ENCODE peak calls at places on chromosome 20, in eight cellular contexts. L, X, U, Q, M, Y, W and G are unnamed samples.

GRCh38 chr20:41136695-41137411 is 490 bp upstream of the PLCG1 start:
- DNase-seq in U (no peak), Q (peak), W (peak), L (peak), X (peak), Y (peak), M (peak), G (peak)

GRCh38 chr20:49591217-49591865 is 23.4 kb upstream of the PTGIS start:
- DNase-seq in U (peak), Q (no peak), M (no peak), Y (no peak), X (no peak), W (peak), L (no peak), G (peak)

GRCh38 chr20:62952373-62953166 is at the start of gene SLC17A9:
- DNase-seq in M (peak), U (no peak), X (peak), Y (no peak), L (peak), Q (peak), W (peak), G (no peak)

GRCh38 chr20:37363221-37364012 is 17.5 kb downstream of the SRC start:
- DNase-seq in L (no peak), Q (no peak), X (no peak), M (no peak), W (no peak), U (no peak), Y (no peak), G (no peak)

GRCh38 chr20:62303327-62304226 is 780 bp downstream of the ADRM1 start:
- DNase-seq in W (peak), U (no peak), X (no peak), M (no peak), L (no peak), Q (no peak), Y (no peak), G (peak)

GRCh38 chr20:58891686-58892125 is 39.2 kb downstream of the GNAS start:
- DNase-seq in U (no peak), X (peak), W (no peak), Y (peak), M (no peak), Q (peak), L (no peak), G (peak)

GRCh38 chr20:49631074-49631716 is 63.3 kb upstream of the PTGIS start:
- DNase-seq in Y (no peak), U (no peak), Q (no peak), L (no peak), X (peak), M (no peak), W (peak), G (peak)

GRCh38 chr20:8043687-8044278 is 24.2 kb upstream of the TMX4 start:
- DNase-seq in L (no peak), Y (peak), W (peak), U (no peak), Q (no peak), M (no peak), X (no peak), G (peak)

GRCh38 chr20:58634121-58634817 is 16.8 kb upstream of the STX16 start:
- DNase-seq in L (peak), U (no peak), W (peak), M (no peak), X (no peak), Y (peak), Q (no peak), G (no peak)

GRCh38 chr20:58515240-58516212 is at the start of gene APCDD1L:
- DNase-seq in L (no peak), M (no peak), Y (no peak), U (no peak), W (peak), X (peak), Q (no peak), G (peak)

GRCh38 chr20:36030143-36030542 is 61.8 kb downstream of the CNBD2 start:
- DNase-seq in L (no peak), U (no peak), Y (no peak), M (peak), X (no peak), Q (peak), W (no peak), G (peak)

GRCh38 chr20:34090645-34091044 is 21.4 kb downstream of the EIF2S2 start:
- DNase-seq in W (no peak), Q (no peak), Y (no peak), L (no peak), X (no peak), U (no peak), M (no peak), G (no peak)

GRCh38 chr20:34570859-34571306 is 12.4 kb downstream of the MAP1LC3A start:
- DNase-seq in Q (no peak), Y (peak), X (peak), L (no peak), W (peak), U (no peak), M (no peak), G (peak)

GRCh38 chr20:49987015-49987867 is 4.5 kb downstream of the SNAI1 start:
- DNase-seq in Q (no peak), M (no peak), U (no peak), Y (no peak), L (no peak), W (peak), X (no peak), G (no peak)

GRCh38 chr20:34968020-34968775 is 12.5 kb downstream of the MYH7B start:
- DNase-seq in X (no peak), W (no peak), L (no peak), Q (no peak), U (no peak), Y (no peak), M (no peak), G (no peak)

GRCh38 chr20:63103402-63104311 is 96.9 kb upstream of the BHLHE23 start:
- DNase-seq in W (peak), Q (no peak), M (no peak), U (no peak), X (no peak), L (no peak), Y (peak), G (peak)

GRCh38 chr20:46179811-46180326 is 61.8 kb downstream of the CD40 start:
- DNase-seq in W (no peak), X (no peak), U (no peak), Y (no peak), L (no peak), M (no peak), Q (no peak), G (no peak)

GRCh38 chr20:62121776-62122658 is at the start of gene LSM14B:
- DNase-seq in Y (peak), L (peak), W (peak), M (peak), X (peak), U (peak), Q (peak), G (peak)

GRCh38 chr20:22794200-22794599 is 209.8 kb upstream of the FOXA2 start:
- DNase-seq in U (no peak), Q (no peak), L (no peak), W (peak), X (no peak), Y (no peak), M (no peak), G (peak)

GRCh38 chr20:63261808-63262528 is 7.7 kb upstream of the NKAIN4 start:
- DNase-seq in Q (no peak), U (no peak), L (no peak), M (no peak), Y (no peak), X (no peak), W (no peak), G (no peak)

GRCh38 chr20:16619953-16620352 is 46.7 kb upstream of the KIF16B start:
- DNase-seq in X (no peak), L (no peak), Y (no peak), U (no peak), M (no peak), W (no peak), Q (no peak), G (no peak)
- H3K4me3 ChIP-seq in X (no peak), L (no peak), Y (no peak), U (no peak), M (no peak), W (no peak), Q (no peak), G (no peak)

GRCh38 chr20:3797592-3798404 is 1.7 kb downstream of the CDC25B start:
- DNase-seq in Q (no peak), L (peak), Y (no peak), W (peak), M (no peak), U (no peak), X (no peak), G (no peak)
- TF ChIP-seq CTCF in Q (no peak), L (no peak), Y (no peak), W (no peak), M (no peak), U (no peak), X (no peak), G (no peak)

GRCh38 chr20:19602660-19603389 is 155.2 kb upstream of the RIN2 start:
- DNase-seq in X (no peak), U (no peak), W (no peak), L (no peak), Q (no peak), Y (no peak), M (no peak), G (no peak)

GRCh38 chr20:19600042-19600441 is 158.0 kb upstream of the RIN2 start:
- DNase-seq in W (no peak), M (no peak), X (peak), U (no peak), L (no peak), Q (no peak), Y (no peak), G (no peak)

GRCh38 chr20:19605759-19606158 is 152.3 kb upstream of the RIN2 start:
- DNase-seq in Q (no peak), L (no peak), U (no peak), Y (no peak), X (no peak), M (no peak), W (no peak), G (no peak)

GRCh38 chr20:19601133-19601810 is 156.8 kb upstream of the RIN2 start:
- DNase-seq in Q (no peak), W (no peak), Y (no peak), L (no peak), U (no peak), X (no peak), M (no peak), G (no peak)

DNA sequence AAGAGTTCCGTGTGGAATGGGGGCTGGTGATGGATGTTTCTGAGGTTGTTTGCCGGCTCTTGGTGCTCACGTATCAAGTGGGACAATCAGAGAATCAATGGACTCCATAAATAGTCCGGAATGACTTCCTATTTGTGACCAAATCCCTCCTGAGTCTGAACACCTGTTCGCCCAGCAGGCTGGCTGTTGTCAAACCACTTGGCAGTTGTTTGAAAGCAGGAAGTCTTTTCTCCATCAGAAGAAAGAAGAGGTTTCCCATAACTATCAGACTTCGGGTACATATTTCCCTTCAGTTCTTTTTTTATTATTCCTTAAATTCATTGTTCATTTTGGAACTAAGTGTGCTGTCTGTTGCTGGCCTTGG is 154.7 kb upstream of the RIN2 start:
- DNase-seq in W (no peak), Q (no peak), Y (no peak), X (no peak), L (no peak), U (no peak), M (no peak), G (no peak)
- H3K4me3 ChIP-seq in W (no peak), Q (no peak), Y (no peak), X (no peak), L (no peak), U (no peak), M (no peak), G (no peak)

DNA sequence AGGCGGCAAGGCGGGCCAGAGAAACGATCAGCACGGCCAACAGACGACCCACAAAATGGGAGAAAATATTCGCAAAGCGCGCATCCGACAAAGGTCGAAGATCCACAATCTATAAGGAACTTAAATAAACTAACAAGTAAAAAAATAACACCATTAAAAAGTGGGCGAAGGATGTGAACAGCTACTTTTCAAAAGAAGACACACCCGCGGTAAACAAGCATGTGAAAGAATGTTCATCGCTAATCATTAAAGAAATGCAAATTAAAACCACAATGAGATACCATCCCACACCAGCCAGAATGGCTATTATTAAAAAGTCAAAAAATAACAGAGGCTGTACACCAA is 117.8 kb upstream of the SIRPA start:
- DNase-seq in Y (no peak), M (no peak), X (no peak), L (peak), W (no peak), U (no peak), Q (no peak), G (no peak)
- TF ChIP-seq CTCF in Y (no peak), M (no peak), X (no peak), L (no peak), W (no peak), U (no peak), Q (no peak), G (no peak)

DNA sequence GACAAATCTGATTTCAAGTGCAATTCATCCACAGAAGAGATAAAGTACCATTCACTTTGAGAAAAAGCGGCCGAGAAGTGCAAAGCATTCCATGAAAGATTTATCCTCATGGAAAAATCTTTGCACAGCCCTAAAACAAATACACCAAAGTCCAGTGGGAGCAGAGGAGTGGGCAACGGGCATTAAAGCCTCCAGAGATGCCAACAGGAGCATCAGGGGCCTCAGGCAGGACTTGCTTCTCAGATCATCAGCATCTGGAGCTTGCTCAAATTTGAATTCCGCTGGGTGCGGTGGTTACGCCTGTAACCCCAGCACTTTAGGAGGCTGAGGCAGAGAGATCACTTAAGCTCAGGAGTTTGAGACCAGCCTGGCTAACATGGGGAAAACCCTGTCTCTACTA is 110.7 kb upstream of the NFATC2 start:
- DNase-seq in X (peak), L (no peak), U (no peak), W (no peak), M (no peak), Y (no peak), Q (no peak), G (no peak)
- H3K4me3 ChIP-seq in X (no peak), L (no peak), U (no peak), W (no peak), M (no peak), Y (no peak), Q (no peak), G (no peak)